ENCODE peak calls at places on chromosomes 5 and 9, in eight cellular contexts. O is HepG2, V is A549, U is GM12878, F is H1, P is tibial nerve, Y is upper lobe of left lung, R is sigmoid colon. C is an unnamed sample.
A peak's percentile ranks its signal among the peaks of the same experiment; 100 is the strongest.

GRCh38 chr5:137217599-137218200 is 281.4 kb downstream of the SPOCK1 start:
- DNase-seq in O (no peak), V (peak; percentile 27), U (no peak), F (no peak), P (no peak), Y (no peak), R (no peak), C (no peak)

GRCh38 chr5:144249755-144250464 is 79.2 kb downstream of the KCTD16 start:
- DNase-seq in O (no peak), V (no peak), U (no peak), F (no peak), P (no peak), Y (no peak), R (no peak), C (no peak)

GRCh38 chr5:139651863-139652787 is 4.0 kb downstream of the CXXC5 start:
- DNase-seq in O (no peak), V (peak; percentile 64), U (peak; percentile 85), F (peak; percentile 90), P (peak; percentile 84), Y (peak; percentile 87), R (peak; percentile 91), C (peak; percentile 64)

GRCh38 chr5:177304392-177305119 is 957 bp downstream of the PRELID1 start:
- DNase-seq in O (peak; percentile 55), V (no peak), U (no peak), F (no peak), P (no peak), Y (peak; percentile 22), R (peak; percentile 63), C (no peak)

GRCh38 chr5:67808340-67808739 is 407.2 kb upstream of the PIK3R1 start:
- DNase-seq in O (no peak), V (no peak), U (peak; percentile 55), F (no peak), P (no peak), Y (no peak), R (no peak), C (no peak)

GRCh38 chr5:28249771-28250415 is 1211.5 kb upstream of the CDH9 start:
- DNase-seq in O (no peak), V (no peak), U (no peak), F (no peak), P (no peak), Y (no peak), R (no peak), C (no peak)

GRCh38 chr9:114212841-114213240 is 57.5 kb downstream of the COL27A1 start:
- DNase-seq in O (no peak), V (no peak), U (no peak), F (no peak), P (no peak), Y (no peak), R (no peak), C (no peak)

GRCh38 chr9:90987566-90987965 is 185.9 kb downstream of the SYK start:
- DNase-seq in O (no peak), V (no peak), U (no peak), F (no peak), P (no peak), Y (no peak), R (no peak), C (no peak)

GRCh38 chr5:141880961-141881801 is 3.0 kb upstream of the PCDH1 start:
- DNase-seq in O (no peak), V (no peak), U (peak; percentile 40), F (peak; percentile 43), P (no peak), Y (no peak), R (no peak), C (peak; percentile 17)

GRCh38 chr5:168528521-168529360 is at the start of gene FBLL1:
- DNase-seq in O (peak; percentile 19), V (no peak), U (no peak), F (peak; percentile 89), P (no peak), Y (no peak), R (no peak), C (peak; percentile 26)

GRCh38 chr5:93428868-93429267 is 152.2 kb downstream of the NR2F1-AS1 start:
- DNase-seq in O (no peak), V (peak; percentile 6), U (no peak), F (no peak), P (no peak), Y (no peak), R (no peak), C (no peak)

GRCh38 chr5:375921-376871 is 54.7 kb downstream of the AHRR start:
- DNase-seq in O (no peak), V (no peak), U (no peak), F (peak; percentile 42), P (no peak), Y (peak; percentile 18), R (peak; percentile 64), C (no peak)
- TF ChIP-seq EP300 in O (no peak), V (no peak), U (no peak), F (no peak), P (no peak), Y (no peak), R (no peak), C (no peak)

GRCh38 chr9:76886318-76886717 is 19.6 kb downstream of the PRUNE2 start:
- DNase-seq in O (no peak), V (no peak), U (no peak), F (no peak), P (no peak), Y (no peak), R (no peak), C (no peak)

GRCh38 chr9:76887003-76887821 is 18.7 kb downstream of the PRUNE2 start:
- DNase-seq in O (no peak), V (no peak), U (no peak), F (no peak), P (no peak), Y (no peak), R (no peak), C (no peak)

GRCh38 chr9:76883341-76883740 is 22.6 kb downstream of the PRUNE2 start:
- DNase-seq in O (no peak), V (no peak), U (no peak), F (no peak), P (no peak), Y (no peak), R (no peak), C (no peak)

GRCh38 chr9:76882686-76883085 is 23.2 kb downstream of the PRUNE2 start:
- DNase-seq in O (no peak), V (no peak), U (peak; percentile 36), F (no peak), P (no peak), Y (no peak), R (no peak), C (no peak)

GRCh38 chr9:76884823-76885222 is 21.1 kb downstream of the PRUNE2 start:
- DNase-seq in O (no peak), V (no peak), U (no peak), F (no peak), P (no peak), Y (no peak), R (no peak), C (no peak)
- TF ChIP-seq EP300 in O (no peak), V (no peak), U (no peak), F (no peak), P (no peak), Y (no peak), R (no peak), C (no peak)

GRCh38 chr9:10873999-10874398 is 261.2 kb upstream of the PTPRD start:
- DNase-seq in O (no peak), V (no peak), U (no peak), F (no peak), P (no peak), Y (no peak), R (no peak), C (no peak)

GRCh38 chr9:10875752-10876151 is 262.9 kb upstream of the PTPRD start:
- DNase-seq in O (no peak), V (no peak), U (no peak), F (no peak), P (no peak), Y (no peak), R (no peak), C (no peak)

DNA sequence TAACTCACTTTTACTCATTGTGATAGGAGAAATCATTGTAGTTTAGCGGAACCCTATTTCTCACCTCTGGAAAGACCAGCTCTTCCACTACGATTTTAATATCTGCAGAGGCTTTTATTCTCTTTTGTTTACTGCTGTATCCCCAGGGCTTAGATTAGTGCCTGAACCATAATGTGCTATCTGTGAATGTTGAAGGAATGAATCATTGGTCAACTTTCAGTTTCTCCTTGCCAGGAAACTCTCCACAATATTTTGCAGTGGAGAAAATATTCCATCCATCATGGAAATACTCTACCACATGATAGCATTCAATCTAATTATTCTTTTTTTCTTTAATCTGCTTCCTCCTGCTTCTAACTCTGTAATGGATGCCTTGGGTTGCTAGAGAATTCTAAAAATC is 263.5 kb upstream of the PTPRD start:
- DNase-seq in O (no peak), V (no peak), U (no peak), F (no peak), P (no peak), Y (no peak), R (no peak), C (no peak)
- TF ChIP-seq EP300 in O (no peak), V (no peak), U (no peak), F (no peak), P (no peak), Y (no peak), R (no peak), C (no peak)

GRCh38 chr5:179164331-179165311 is 104.4 kb downstream of the ZNF354C start:
- DNase-seq in O (no peak), V (no peak), U (no peak), F (peak; percentile 35), P (no peak), Y (peak; percentile 12), R (peak; percentile 57), C (peak; percentile 27)
- TF ChIP-seq EP300 in O (no peak), V (no peak), U (no peak), F (no peak), P (no peak), Y (no peak), R (no peak), C (no peak)

C was measured in ovary.